ENCODE peak calls at places on chromosomes 11 and 22, in six cellular contexts. N is GM23248, Y is SK-N-SH, Q is GM23338, X is PC-9, Z is PC-3. I is an unnamed sample. For H3K9me2 and H3F3A, the result is how much of the 10 kb centered on the place peaks cover.

GRCh38 chr11:103923473-103923931 is 112.9 kb upstream of the DDI1 start:
- DNase-seq in N (no peak), Y (no peak), Q (peak), X (peak), Z (peak), I (no peak)

GRCh38 chr22:45896153-45896951 is 80.6 kb downstream of the WNT7B start:
- DNase-seq in N (no peak), Y (no peak), Q (peak), X (peak), Z (peak), I (no peak)

GRCh38 chr11:1174441-1175370 is 17.0 kb downstream of the MUC5AC start:
- DNase-seq in N (no peak), Y (no peak), Q (no peak), X (no peak), Z (no peak), I (no peak)

GRCh38 chr11:114218508-114218907 is 77.7 kb upstream of the NNMT start:
- DNase-seq in N (no peak), Y (no peak), Q (no peak), X (no peak), Z (no peak), I (no peak)

GRCh38 chr22:50326959-50327710 is at the start of gene DENND6B:
- DNase-seq in N (peak), Y (peak), Q (peak), X (peak), Z (peak), I (peak)

GRCh38 chr11:1435820-1436467 is 46.2 kb downstream of the BRSK2 start:
- DNase-seq in N (no peak), Y (peak), Q (peak), X (no peak), Z (no peak), I (no peak)

GRCh38 chr22:45543243-45543642 is 40.6 kb downstream of the FBLN1 start:
- DNase-seq in N (no peak), Y (no peak), Q (no peak), X (no peak), Z (no peak), I (no peak)

GRCh38 chr11:126355926-126356897 is 726 bp downstream of the ST3GAL4 start:
- DNase-seq in N (peak), Y (peak), Q (peak), X (peak), Z (peak), I (no peak)

GRCh38 chr22:24289138-24289537 is 18.5 kb downstream of the SPECC1L start:
- DNase-seq in N (peak), Y (no peak), Q (no peak), X (no peak), Z (peak), I (no peak)

GRCh38 chr11:70501933-70502540 is 103.7 kb downstream of the CTTN start:
- DNase-seq in N (no peak), Y (no peak), Q (no peak), X (no peak), Z (no peak), I (no peak)

GRCh38 chr11:13183094-13183825 is 94.3 kb upstream of the BMAL1 start:
- DNase-seq in N (peak), Y (peak), Q (peak), X (peak), Z (peak), I (peak)

GRCh38 chr11:125516266-125516665 is 20.2 kb upstream of the FEZ1 start:
- DNase-seq in N (no peak), Y (no peak), Q (no peak), X (no peak), Z (no peak), I (no peak)

GRCh38 chr22:48306284-48306683 is 1521.4 kb downstream of the BRD1 start:
- DNase-seq in N (no peak), Y (no peak), Q (no peak), X (no peak), Z (no peak), I (no peak)

GRCh38 chr11:118109231-118109630 is 22.5 kb upstream of the SMIM35 start:
- DNase-seq in N (peak), Y (no peak), Q (no peak), X (no peak), Z (peak), I (no peak)

GRCh38 chr11:15800121-15800800 is 556.1 kb downstream of the SOX6 start:
- DNase-seq in N (peak), Y (no peak), Q (no peak), X (peak), Z (peak), I (no peak)

GRCh38 chr11:58711832-58712231 is 19.9 kb downstream of the GLYAT start:
- DNase-seq in N (no peak), Y (no peak), Q (no peak), X (no peak), Z (no peak), I (no peak)
- H2AFZ ChIP-seq in N (no peak), Y (no peak), Q (no peak), X (no peak), Z (no peak), I (no peak)

DNA sequence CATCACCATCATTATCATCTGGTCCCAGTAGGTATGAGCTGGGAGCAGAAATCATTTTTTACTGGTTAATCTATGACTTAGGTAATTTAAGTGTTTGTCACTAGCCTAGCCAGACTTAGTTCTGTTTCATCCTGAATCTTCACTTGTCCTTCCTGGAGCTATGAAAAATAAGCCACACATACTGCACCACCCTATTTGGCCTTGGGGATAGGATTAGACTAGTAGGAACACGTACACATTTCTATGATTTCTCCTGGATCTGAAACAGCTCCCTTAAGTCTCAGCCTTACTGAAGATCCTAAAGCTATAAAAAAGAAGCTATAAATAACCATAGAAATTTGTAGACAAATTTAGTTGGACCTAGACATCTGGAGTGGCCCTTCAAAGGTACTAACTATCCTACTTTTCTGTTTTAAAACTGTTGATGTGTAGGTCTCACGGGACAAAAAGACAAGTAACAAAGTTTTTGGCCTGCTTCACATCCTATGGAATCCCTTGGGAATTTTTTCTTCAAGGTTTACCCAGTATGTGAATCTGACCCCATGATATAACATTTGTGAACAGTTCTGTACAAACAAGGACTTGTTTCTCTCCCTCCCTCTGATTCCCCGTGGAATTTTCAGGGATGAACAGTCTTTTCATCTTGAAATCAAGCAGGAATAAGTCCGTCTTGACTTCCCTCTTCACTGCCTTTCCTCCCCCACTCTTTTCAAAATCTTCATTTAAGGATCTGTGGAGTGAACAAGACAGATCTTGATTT is 275.0 kb downstream of the FAM76B start:
- DNase-seq in N (no peak), Y (no peak), Q (no peak), X (no peak), Z (no peak), I (no peak)
- H3K9me2 ChIP-seq in N (under half), Y (under half), Q (under half), X (under half), Z (under half), I (under half)

GRCh38 chr11:34419158-34419557 is 19.6 kb upstream of the CAT start:
- DNase-seq in N (no peak), Y (no peak), Q (no peak), X (peak), Z (no peak), I (no peak)
- H3F3A ChIP-seq in N (under half), Y (under half), Q (under half), X (under half), Z (under half), I (under half)

DNA sequence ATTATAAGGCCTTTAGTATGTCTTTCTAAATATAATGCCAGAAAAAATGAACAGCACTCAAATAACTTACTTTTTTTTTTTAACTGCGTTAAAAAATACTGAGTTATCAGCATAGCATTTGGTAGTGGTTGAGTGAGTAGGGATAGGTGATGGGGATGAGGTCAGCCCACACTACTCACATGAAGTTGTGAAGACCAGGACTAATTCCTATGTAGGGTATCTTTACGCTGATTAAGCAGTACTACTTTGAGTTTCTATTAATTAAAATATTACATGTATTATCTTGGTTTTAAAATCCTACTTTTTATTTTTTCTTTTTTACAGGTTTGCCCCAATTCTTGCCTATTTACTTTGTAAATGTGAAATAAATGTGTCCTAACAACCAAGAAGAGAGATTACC is 13.5 kb downstream of the PHF21A start:
- DNase-seq in N (no peak), Y (no peak), Q (no peak), X (no peak), Z (no peak), I (no peak)
- H2AFZ ChIP-seq in N (no peak), Y (no peak), Q (no peak), X (no peak), Z (no peak), I (no peak)

GRCh38 chr11:134067486-134067885 is 1.4 kb upstream of the JAM3 start:
- DNase-seq in N (no peak), Y (no peak), Q (no peak), X (no peak), Z (no peak), I (no peak)
- H3K9me2 ChIP-seq in N (under half), Y (under half), Q (under half), X (under half), Z (under half), I (under half)

DNA sequence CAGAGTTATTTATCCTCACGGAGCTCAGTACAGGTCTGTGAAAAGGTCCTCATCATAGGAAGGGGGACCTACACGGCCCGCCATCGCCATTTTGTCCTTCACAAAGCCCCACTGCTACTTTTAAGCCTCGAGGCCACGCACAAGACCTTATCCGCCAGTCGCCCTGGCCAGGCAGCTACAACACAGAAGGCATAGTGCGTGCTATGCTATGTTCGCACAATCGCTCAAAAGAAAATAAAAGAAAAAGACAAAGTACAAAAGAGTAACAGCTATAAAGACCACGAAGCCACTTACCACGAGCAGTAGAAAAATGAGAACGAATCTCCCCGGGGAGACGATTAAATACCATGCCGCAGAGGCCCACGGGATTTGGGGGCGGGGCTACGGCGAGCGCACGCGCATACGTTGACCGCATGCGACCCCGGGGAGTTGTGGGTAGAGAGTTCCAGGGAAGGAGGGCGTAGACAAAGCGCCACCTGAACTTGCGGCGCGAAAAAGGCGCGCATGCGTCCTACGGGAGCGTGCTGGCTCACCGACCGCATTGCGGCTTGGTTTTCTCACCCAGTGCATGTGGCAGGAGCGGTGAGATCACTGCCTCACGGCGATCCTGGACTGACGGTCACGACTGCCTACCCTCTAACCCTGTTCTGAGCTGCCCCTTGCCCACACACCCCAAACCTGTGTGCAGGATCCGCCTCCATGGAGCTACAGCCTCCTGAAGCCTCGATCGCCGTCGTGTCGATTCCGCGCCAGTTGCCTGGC is 16.4 kb upstream of the WDR74 start:
- DNase-seq in N (peak), Y (peak), Q (peak), X (peak), Z (peak), I (peak)
- H3F3A ChIP-seq in N (under half), Y (under half), Q (half or more), X (half or more), Z (under half), I (under half)

GRCh38 chr11:65870706-65871681 is 1.6 kb downstream of the EFEMP2 start:
- DNase-seq in N (no peak), Y (no peak), Q (no peak), X (no peak), Z (no peak), I (peak)
- H2AFZ ChIP-seq in N (no peak), Y (no peak), Q (no peak), X (no peak), Z (no peak), I (no peak)

I was measured in MM.1S.